ENCODE peak calls at places on chromosomes 4 and X, in six cellular contexts. P is A549, I is upper lobe of left lung, B is ovary, Z is transverse colon, V is suprapubic skin. J is an unnamed sample. For H3K4me1, the result is how much of the 10 kb centered on the place peaks cover.

GRCh38 chr4:1014395-1015167 is 3.2 kb downstream of the FGFRL1 start:
- DNase-seq in I (no peak), Z (no peak), V (no peak), P (no peak), B (no peak), J (no peak)

GRCh38 chr4:63589796-63590195 is 819.5 kb downstream of the TECRL start:
- DNase-seq in Z (no peak), B (no peak), P (no peak), I (no peak), V (no peak), J (no peak)

GRCh38 chrX:39162322-39162721 is 361.1 kb downstream of the MID1IP1 start:
- DNase-seq in B (peak), P (no peak), I (no peak), Z (peak), V (no peak), J (no peak)

GRCh38 chrX:345020-345925 is 26.7 kb upstream of the GTPBP6 start:
- DNase-seq in Z (no peak), P (no peak), I (no peak), V (peak), B (no peak), J (peak)

GRCh38 chr4:105276361-105276760 is 129.7 kb downstream of the TET2 start:
- DNase-seq in P (no peak), V (no peak), B (no peak), Z (no peak), I (no peak), J (no peak)

GRCh38 chrX:112867570-112867969 is 26.9 kb upstream of the AMOT start:
- DNase-seq in I (no peak), P (no peak), B (no peak), V (no peak), Z (no peak), J (no peak)

GRCh38 chrX:39822133-39822748 is 275.5 kb downstream of the BCOR start:
- DNase-seq in I (no peak), P (no peak), V (no peak), B (no peak), Z (no peak), J (no peak)

GRCh38 chrX:130566028-130566683 is 164.4 kb downstream of the RBMX2 start:
- DNase-seq in B (no peak), I (no peak), P (no peak), Z (no peak), V (no peak), J (no peak)

GRCh38 chr4:75696036-75696435 is 22.8 kb upstream of the G3BP2 start:
- DNase-seq in V (no peak), I (no peak), B (no peak), Z (peak), P (no peak), J (no peak)

GRCh38 chr4:41209187-41209586 is 5.2 kb downstream of the APBB2 start:
- DNase-seq in P (no peak), I (peak), Z (peak), V (no peak), B (no peak), J (no peak)

GRCh38 chrX:134542485-134542884 is 82.5 kb downstream of the HPRT1 start:
- DNase-seq in V (no peak), P (peak), I (no peak), Z (no peak), B (peak), J (no peak)

GRCh38 chr4:81466841-81467671 is 4.7 kb downstream of the RASGEF1B start:
- DNase-seq in Z (peak), I (peak), B (peak), P (peak), V (no peak), J (no peak)

GRCh38 chr4:1204286-1204827 is 32.0 kb upstream of the SPON2 start:
- DNase-seq in B (no peak), I (peak), Z (peak), P (no peak), V (no peak), J (no peak)

GRCh38 chr4:135177323-135177722 is 975.7 kb upstream of the PABPC4L start:
- DNase-seq in I (no peak), P (no peak), Z (no peak), V (no peak), B (no peak), J (no peak)

GRCh38 chr4:106063009-106063408 is 167.7 kb downstream of the NPNT start:
- DNase-seq in V (no peak), Z (no peak), B (no peak), I (no peak), P (no peak), J (no peak)

GRCh38 chr4:26355392-26356052 is 34.7 kb downstream of the RBPJ start:
- DNase-seq in Z (no peak), V (no peak), I (no peak), B (no peak), P (no peak), J (no peak)

GRCh38 chr4:183716302-183716701 is 57.2 kb downstream of the TRAPPC11 start:
- DNase-seq in I (no peak), Z (no peak), V (no peak), B (no peak), P (no peak), J (no peak)

GRCh38 chr4:187158003-187158402 is 434.3 kb upstream of the FAT1 start:
- DNase-seq in Z (no peak), B (no peak), P (no peak), V (no peak), I (no peak), J (no peak)

GRCh38 chr4:10115657-10116624 is 658 bp downstream of the WDR1 start:
- DNase-seq in V (peak), I (peak), B (peak), P (peak), Z (peak), J (no peak)

GRCh38 chr4:100062921-100063320 is 112.8 kb upstream of the H2AZ1 start:
- DNase-seq in B (no peak), I (no peak), V (no peak), P (no peak), Z (no peak), J (no peak)

GRCh38 chr4:76767983-76768382 is 130.0 kb downstream of the SOWAHB start:
- DNase-seq in V (no peak), B (no peak), P (peak), I (no peak), Z (no peak), J (no peak)

GRCh38 chr4:12761694-12762093 is 722.4 kb downstream of the RAB28 start:
- DNase-seq in P (no peak), Z (no peak), I (no peak), V (no peak), B (no peak), J (no peak)

GRCh38 chr4:68954126-68954525 is 2.5 kb upstream of the UGT2A3 start:
- DNase-seq in V (no peak), P (no peak), Z (no peak), I (no peak), B (no peak), J (no peak)
- TF ChIP-seq EP300 in V (no peak), P (no peak), Z (no peak), I (no peak), B (no peak), J (no peak)

GRCh38 chr4:176745902-176746301 is 46.8 kb downstream of the VEGFC start:
- DNase-seq in P (no peak), B (no peak), I (no peak), Z (no peak), V (no peak), J (no peak)
- H3K4me1 ChIP-seq in P (under half), B (under half), I (under half), Z (under half), V (under half), J (under half)

GRCh38 chrX:131830400-131831184 is 192.5 kb upstream of the STK26 start:
- DNase-seq in P (peak), Z (peak), B (peak), V (peak), I (peak), J (peak)
- TF ChIP-seq POLR2A in P (no peak), Z (no peak), B (no peak), V (no peak), I (no peak), J (no peak)

GRCh38 chr4:25172964-25173917 is 13.0 kb upstream of the SEPSECS start:
- DNase-seq in Z (no peak), V (no peak), P (peak), B (peak), I (peak), J (peak)
- TF ChIP-seq EP300 in Z (no peak), V (no peak), P (no peak), B (no peak), I (no peak), J (no peak)

DNA sequence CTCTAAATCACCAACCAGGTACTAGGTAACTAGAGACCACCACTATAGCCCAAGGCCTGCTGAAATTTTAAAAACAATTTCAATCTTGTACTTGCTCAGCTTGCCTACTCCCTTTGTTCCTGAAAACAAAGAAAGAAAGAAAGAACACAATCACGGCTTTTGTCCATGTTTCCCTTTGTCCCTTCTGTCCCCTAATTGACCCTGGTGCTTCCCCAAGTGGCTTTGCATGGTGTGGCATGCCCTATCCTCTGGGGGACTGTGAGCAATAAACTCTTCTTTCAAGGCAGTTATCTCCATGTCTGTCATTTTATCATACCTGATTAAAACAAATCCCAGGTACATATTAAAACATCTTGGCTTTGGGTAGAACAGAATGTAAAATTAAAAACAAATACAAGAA is 94.8 kb downstream of the ARSJ start:
- DNase-seq in I (no peak), B (no peak), V (no peak), P (no peak), Z (no peak), J (no peak)
- H3K4me1 ChIP-seq in I (under half), B (under half), V (under half), P (under half), Z (under half), J (under half)

DNA sequence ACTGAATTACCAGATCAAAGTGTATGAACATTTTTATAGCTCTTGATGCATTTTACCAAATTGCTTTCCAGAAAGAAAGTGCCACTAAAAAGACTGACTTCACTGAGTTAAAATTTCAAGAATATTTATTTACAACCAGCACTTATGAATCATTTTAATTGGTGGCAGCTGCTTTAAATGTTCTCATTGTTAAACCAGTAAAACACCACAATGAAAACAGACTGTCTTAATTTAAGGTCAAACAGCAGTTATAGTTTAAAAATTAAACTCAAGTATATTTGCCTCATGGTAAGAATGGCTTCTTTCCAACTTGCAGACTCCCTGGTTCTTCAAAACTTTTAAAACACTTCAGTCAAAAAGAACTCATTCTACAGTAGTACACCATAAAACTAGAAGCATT is 36.9 kb downstream of the AMMECR1 start:
- DNase-seq in V (no peak), P (no peak), I (no peak), B (no peak), Z (no peak), J (no peak)
- TF ChIP-seq POLR2A in V (no peak), P (no peak), I (no peak), B (no peak), Z (no peak), J (no peak)

GRCh38 chr4:52822583-52823477 is 39.3 kb upstream of the RASL11B start:
- DNase-seq in Z (no peak), B (peak), P (no peak), I (no peak), V (no peak), J (no peak)

GRCh38 chr4:52825311-52826090 is 36.6 kb upstream of the RASL11B start:
- DNase-seq in Z (no peak), V (no peak), I (no peak), B (no peak), P (no peak), J (no peak)

GRCh38 chr4:52823478-52824092 is 38.5 kb upstream of the RASL11B start:
- DNase-seq in B (no peak), P (no peak), V (no peak), Z (no peak), I (no peak), J (no peak)

GRCh38 chr4:52824270-52824602 is 37.9 kb upstream of the RASL11B start:
- DNase-seq in P (no peak), V (no peak), I (no peak), Z (no peak), B (no peak), J (no peak)

GRCh38 chr4:52824603-52825310 is 37.4 kb upstream of the RASL11B start:
- DNase-seq in Z (no peak), V (no peak), B (no peak), I (no peak), P (no peak), J (no peak)
- TF ChIP-seq EP300 in Z (no peak), V (no peak), B (no peak), I (peak), P (no peak), J (no peak)

GRCh38 chr4:22670953-22671352 is 21.8 kb upstream of the GBA3 start:
- DNase-seq in B (no peak), I (no peak), V (no peak), Z (no peak), P (no peak), J (no peak)
- H3K4me1 ChIP-seq in B (under half), I (under half), V (under half), Z (under half), P (under half), J (under half)

DNA sequence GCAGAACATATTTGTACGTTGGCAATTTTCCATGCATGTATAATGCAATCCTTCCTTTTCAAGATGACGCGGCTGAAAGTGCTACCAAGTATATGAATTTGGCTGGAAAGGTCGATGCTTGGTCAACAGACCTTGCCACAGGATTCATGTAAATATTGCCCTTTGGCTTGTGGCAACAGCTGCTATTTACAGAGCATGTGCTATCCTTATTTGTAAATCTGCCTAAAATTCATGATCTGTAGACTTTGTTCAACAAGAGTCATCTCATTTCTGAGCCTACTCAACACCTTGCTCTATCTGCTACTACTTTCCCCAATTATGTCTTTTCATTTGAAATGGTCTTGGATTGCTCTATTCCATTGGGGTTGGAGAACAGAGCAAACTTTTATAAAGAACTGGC is 1.9 kb upstream of the SMARCA1 start:
- DNase-seq in Z (no peak), B (no peak), P (peak), V (no peak), I (no peak), J (no peak)
- TF ChIP-seq POLR2A in Z (no peak), B (no peak), P (no peak), V (no peak), I (no peak), J (no peak)

GRCh38 chr4:80033581-80033980 is 39.4 kb downstream of the ANTXR2 start:
- DNase-seq in I (no peak), Z (no peak), V (no peak), B (no peak), P (no peak), J (no peak)

GRCh38 chr4:80036949-80037348 is 36.1 kb downstream of the ANTXR2 start:
- DNase-seq in P (no peak), I (no peak), Z (no peak), B (no peak), V (no peak), J (no peak)

GRCh38 chr4:80036306-80036705 is 36.7 kb downstream of the ANTXR2 start:
- DNase-seq in B (no peak), Z (no peak), V (no peak), P (no peak), I (no peak), J (no peak)

GRCh38 chr4:80035336-80035735 is 37.7 kb downstream of the ANTXR2 start:
- DNase-seq in I (no peak), V (no peak), B (no peak), P (no peak), Z (peak), J (no peak)

DNA sequence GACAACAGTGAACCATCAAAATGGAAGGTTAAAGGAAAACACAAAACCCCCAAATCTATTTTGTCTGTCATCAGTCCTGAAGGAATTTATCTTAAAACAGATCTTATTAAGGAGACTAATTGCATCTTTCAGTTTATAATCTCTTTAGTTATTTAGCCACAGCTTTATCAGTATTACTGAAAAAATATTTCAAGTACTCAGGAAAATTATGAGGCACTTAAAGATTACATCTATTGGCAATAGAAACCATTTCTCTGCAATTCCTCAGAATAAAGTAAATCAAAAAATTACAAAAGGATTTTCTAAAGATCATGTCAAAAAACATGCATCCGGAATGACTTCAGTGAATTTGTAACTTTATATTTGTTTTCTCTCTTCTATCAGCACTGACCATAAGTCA is 35.2 kb downstream of the ANTXR2 start:
- DNase-seq in Z (no peak), V (no peak), B (no peak), P (no peak), I (no peak), J (no peak)
- TF ChIP-seq EP300 in Z (no peak), V (no peak), B (no peak), P (no peak), I (no peak), J (no peak)

J was measured in sigmoid colon.